ENCODE peak calls at places on chromosome 14, in six cellular contexts. D is H9, U is IMR-90, B is neuronal stem cell, W is mesenchymal stem cell, I is H1. K is an unnamed sample. For H3K4me1, the result is how much of the 10 kb centered on the place peaks cover.

GRCh38 chr14:67641480-67641879 is 21.8 kb downstream of the ARG2 start:
- DNase-seq in D (no peak), U (no peak), B (no peak), W (no peak), I (no peak), K (no peak)

GRCh38 chr14:52067873-52068740 is 752 bp downstream of the NID2 start:
- DNase-seq in D (peak), U (peak), B (peak), W (peak), I (no peak), K (peak)

GRCh38 chr14:50082308-50082742 is 34.0 kb downstream of the VCPKMT start:
- DNase-seq in D (no peak), U (no peak), B (no peak), W (no peak), I (no peak), K (no peak)

GRCh38 chr14:73236752-73237218 is 521 bp upstream of the PAPLN start:
- DNase-seq in D (no peak), U (no peak), B (no peak), W (no peak), I (no peak), K (no peak)

GRCh38 chr14:29043751-29044150 is 277.2 kb downstream of the FOXG1 start:
- DNase-seq in D (no peak), U (no peak), B (no peak), W (no peak), I (no peak), K (no peak)

GRCh38 chr14:59085207-59085739 is 103.2 kb upstream of the DAAM1 start:
- DNase-seq in D (no peak), U (no peak), B (no peak), W (no peak), I (no peak), K (no peak)

GRCh38 chr14:105060751-105061427 is 4.3 kb downstream of the GPR132 start:
- DNase-seq in D (peak), U (no peak), B (no peak), W (no peak), I (no peak), K (no peak)

GRCh38 chr14:24314377-24315193 is 3.3 kb downstream of the LTB4R start:
- DNase-seq in D (no peak), U (no peak), B (no peak), W (no peak), I (no peak), K (no peak)

GRCh38 chr14:54025661-54026060 is 69.0 kb upstream of the BMP4 start:
- DNase-seq in D (no peak), U (peak), B (no peak), W (peak), I (no peak), K (no peak)

GRCh38 chr14:95486875-95487668 is 29.4 kb downstream of the SYNE3 start:
- DNase-seq in D (no peak), U (no peak), B (no peak), W (no peak), I (no peak), K (no peak)

GRCh38 chr14:95488376-95489162 is 27.9 kb downstream of the SYNE3 start:
- DNase-seq in D (no peak), U (peak), B (no peak), W (no peak), I (no peak), K (no peak)

GRCh38 chr14:95485222-95485819 is 31.1 kb downstream of the SYNE3 start:
- DNase-seq in D (no peak), U (no peak), B (no peak), W (no peak), I (no peak), K (no peak)

GRCh38 chr14:95489163-95489887 is 27.1 kb downstream of the SYNE3 start:
- DNase-seq in D (no peak), U (no peak), B (no peak), W (no peak), I (no peak), K (no peak)

DNA sequence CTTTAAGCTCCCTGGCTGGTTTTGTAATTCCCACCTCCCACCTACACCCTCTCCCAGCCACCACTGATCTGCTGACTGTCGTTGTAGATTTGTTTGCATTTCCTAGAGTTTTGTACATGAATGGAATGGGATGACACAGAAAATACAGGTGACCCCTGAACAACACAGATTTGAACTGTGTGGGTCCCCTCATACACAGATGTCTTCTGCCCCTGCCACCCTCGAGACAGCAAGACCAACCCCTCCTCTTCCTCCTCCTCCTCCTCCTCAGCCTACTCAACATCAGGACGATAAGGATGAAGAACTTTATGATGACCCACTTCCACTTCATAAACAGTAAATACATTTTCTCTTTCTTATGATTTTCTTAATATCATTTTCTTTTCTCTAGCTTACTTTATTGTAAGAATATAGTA is 28.8 kb downstream of the SYNE3 start:
- DNase-seq in D (no peak), U (no peak), B (no peak), W (no peak), I (no peak), K (no peak)
- H3K4me1 ChIP-seq in D (under half), U (under half), B (under half), W (under half), I (under half), K (under half)

DNA sequence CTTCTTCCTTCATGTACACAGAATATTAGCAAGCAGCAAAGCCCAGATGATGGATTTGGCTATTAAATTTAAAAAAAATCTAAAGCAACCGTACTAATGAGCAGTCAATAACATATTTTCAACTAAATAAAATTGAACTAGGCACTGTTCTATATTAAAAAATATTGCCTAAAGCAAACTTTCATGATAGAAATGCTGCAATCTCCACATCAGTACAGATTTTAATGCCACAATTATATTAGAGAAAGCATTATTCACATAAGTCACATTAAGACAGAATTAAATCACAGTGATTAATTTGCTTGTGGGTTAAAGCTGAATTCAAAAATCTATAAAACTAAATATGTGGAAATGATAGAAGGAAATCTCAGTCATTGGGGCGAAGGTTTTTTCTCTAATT is 200.7 kb downstream of the KCNH5 start:
- DNase-seq in D (no peak), U (no peak), B (no peak), W (no peak), I (no peak), K (no peak)
- H3K14ac ChIP-seq in D (no peak), U (no peak), B (no peak), W (no peak), I (no peak), K (no peak)

GRCh38 chr14:81366259-81366658 is 33.9 kb downstream of the STON2 start:
- DNase-seq in D (no peak), U (no peak), B (no peak), W (no peak), I (no peak), K (no peak)
- H2AK5ac ChIP-seq in D (no peak), U (no peak), B (no peak), W (no peak), I (no peak), K (no peak)

GRCh38 chr14:101461891-101462290 is 99.4 kb upstream of the DIO3 start:
- DNase-seq in D (no peak), U (no peak), B (no peak), W (no peak), I (no peak), K (no peak)
- H3K4me1 ChIP-seq in D (under half), U (under half), B (under half), W (under half), I (under half), K (under half)